ENCODE peak calls at places on chromosomes 7 and 10, in four cellular contexts. One of them, this sample, is unnamed.

GRCh38 chr7:71131256-71131752 is 640 bp upstream of the GALNT17 start:
- DNase-seq in HepG2: no peak
- DNase-seq in WTC11: peak
- DNase-seq in K562: no peak
- DNase-seq in this sample: no peak

GRCh38 chr10:34689053-34689452 is 126.0 kb downstream of the PARD3 start:
- DNase-seq in K562: no peak
- DNase-seq in HepG2: no peak
- DNase-seq in WTC11: no peak
- DNase-seq in this sample: no peak

GRCh38 chr7:143013473-143013872 is 13.5 kb downstream of the OR9A2 start:
- DNase-seq in HepG2: no peak
- DNase-seq in WTC11: no peak
- DNase-seq in K562: no peak
- DNase-seq in this sample: no peak

GRCh38 chr10:129742742-129743550 is 221.1 kb downstream of the EBF3 start:
- DNase-seq in WTC11: peak
- DNase-seq in K562: no peak
- DNase-seq in HepG2: no peak
- DNase-seq in this sample: no peak

GRCh38 chr10:112261281-112261822 is 21.8 kb upstream of the TECTB start:
- DNase-seq in WTC11: no peak
- DNase-seq in K562: no peak
- DNase-seq in HepG2: peak
- DNase-seq in this sample: no peak

GRCh38 chr10:51588984-51589383 is 110.4 kb downstream of the CSTF2T start:
- DNase-seq in K562: no peak
- DNase-seq in HepG2: no peak
- DNase-seq in WTC11: no peak
- DNase-seq in this sample: no peak

GRCh38 chr10:91416339-91416868 is 6.3 kb downstream of the HECTD2 start:
- DNase-seq in HepG2: no peak
- DNase-seq in WTC11: no peak
- DNase-seq in K562: no peak
- DNase-seq in this sample: no peak

GRCh38 chr7:33926535-33926934 is 21.2 kb downstream of the BMPER start:
- DNase-seq in WTC11: no peak
- DNase-seq in HepG2: no peak
- DNase-seq in K562: no peak
- DNase-seq in this sample: no peak

GRCh38 chr7:73521636-73522080 is 435 bp downstream of the BAZ1B start:
- DNase-seq in WTC11: peak
- DNase-seq in HepG2: peak
- DNase-seq in K562: peak
- DNase-seq in this sample: no peak

GRCh38 chr7:25656581-25657026 is 428.3 kb upstream of the NPVF start:
- DNase-seq in K562: no peak
- DNase-seq in WTC11: no peak
- DNase-seq in HepG2: no peak
- DNase-seq in this sample: no peak

GRCh38 chr10:91800192-91800591 is 2.0 kb downstream of the TNKS2 start:
- DNase-seq in HepG2: no peak
- DNase-seq in K562: no peak
- DNase-seq in WTC11: no peak
- DNase-seq in this sample: no peak

GRCh38 chr7:106283831-106284515 is 810 bp downstream of the NAMPT start:
- DNase-seq in K562: peak
- DNase-seq in WTC11: no peak
- DNase-seq in HepG2: peak
- DNase-seq in this sample: no peak

GRCh38 chr7:139994356-139994755 is 68.4 kb downstream of the PARP12 start:
- DNase-seq in HepG2: no peak
- DNase-seq in K562: no peak
- DNase-seq in WTC11: no peak
- DNase-seq in this sample: no peak

GRCh38 chr7:150897502-150898474 is 45.5 kb downstream of the AOC1 start:
- DNase-seq in HepG2: no peak
- DNase-seq in WTC11: no peak
- DNase-seq in K562: peak
- DNase-seq in this sample: no peak
- TF ChIP-seq NR2C2 in HepG2: no peak
- TF ChIP-seq NR2C2 in WTC11: no peak
- TF ChIP-seq NR2C2 in K562: no peak
- TF ChIP-seq NR2C2 in this sample: no peak

DNA sequence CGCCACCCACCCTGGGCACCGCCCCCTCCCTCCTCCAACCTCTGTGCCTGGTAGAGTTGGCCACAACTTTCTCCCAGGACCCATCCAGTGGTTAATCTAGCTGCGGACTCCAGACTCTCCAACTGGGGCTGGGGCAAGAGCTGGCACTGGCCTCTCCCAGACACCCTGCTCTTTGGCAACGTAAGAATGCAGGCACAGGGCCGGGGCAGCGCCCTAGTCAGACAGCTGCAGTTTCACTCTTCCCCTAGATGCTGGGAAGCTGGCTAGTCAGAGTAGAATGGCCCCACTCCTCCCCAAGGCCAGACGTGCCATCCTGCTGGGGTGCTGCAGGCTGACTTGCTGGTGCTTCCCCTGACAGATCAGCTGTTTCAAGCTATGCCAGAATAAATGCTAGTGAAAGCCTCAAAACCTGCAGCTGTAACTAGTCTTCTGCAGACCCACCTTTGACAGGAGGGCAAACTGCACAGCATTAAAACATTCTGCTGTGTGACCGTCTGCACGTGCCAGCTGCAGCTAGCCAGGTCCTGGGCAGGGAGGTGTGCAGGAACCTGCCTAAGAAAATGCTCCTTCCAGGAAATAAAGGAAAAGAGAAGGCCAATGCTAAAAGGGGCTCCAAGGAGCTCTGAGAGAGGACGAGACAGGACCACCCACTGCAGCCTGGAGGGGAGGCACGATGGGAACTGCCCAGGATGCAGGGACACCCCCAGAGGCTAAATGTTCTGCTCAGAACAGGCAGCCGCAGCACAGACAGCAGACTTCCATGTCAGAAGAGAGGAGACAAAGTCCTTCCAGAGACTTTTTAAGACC is 21.9 kb downstream of the HSPA12A start:
- DNase-seq in WTC11: no peak
- DNase-seq in K562: no peak
- DNase-seq in HepG2: peak
- DNase-seq in this sample: no peak
- TF ChIP-seq USF2 in WTC11: no peak
- TF ChIP-seq USF2 in K562: no peak
- TF ChIP-seq USF2 in HepG2: no peak
- TF ChIP-seq USF2 in this sample: no peak

GRCh38 chr7:115097175-115097671 is 175.3 kb downstream of the MDFIC start:
- DNase-seq in HepG2: peak
- DNase-seq in WTC11: no peak
- DNase-seq in K562: no peak
- DNase-seq in this sample: no peak
- TF ChIP-seq NR2C2 in HepG2: no peak
- TF ChIP-seq NR2C2 in WTC11: no peak
- TF ChIP-seq NR2C2 in K562: no peak
- TF ChIP-seq NR2C2 in this sample: no peak

GRCh38 chr10:117373848-117374505 is 1.3 kb downstream of the PDZD8 start:
- DNase-seq in WTC11: no peak
- DNase-seq in HepG2: no peak
- DNase-seq in K562: peak
- DNase-seq in this sample: no peak
- TF ChIP-seq USF2 in WTC11: no peak
- TF ChIP-seq USF2 in HepG2: no peak
- TF ChIP-seq USF2 in K562: no peak
- TF ChIP-seq USF2 in this sample: no peak

GRCh38 chr10:32207544-32207943 is 139.4 kb downstream of the EPC1 start:
- DNase-seq in K562: peak
- DNase-seq in HepG2: peak
- DNase-seq in WTC11: peak
- DNase-seq in this sample: no peak
- TF ChIP-seq NR2C2 in K562: no peak
- TF ChIP-seq NR2C2 in HepG2: no peak
- TF ChIP-seq NR2C2 in WTC11: no peak
- TF ChIP-seq NR2C2 in this sample: no peak

DNA sequence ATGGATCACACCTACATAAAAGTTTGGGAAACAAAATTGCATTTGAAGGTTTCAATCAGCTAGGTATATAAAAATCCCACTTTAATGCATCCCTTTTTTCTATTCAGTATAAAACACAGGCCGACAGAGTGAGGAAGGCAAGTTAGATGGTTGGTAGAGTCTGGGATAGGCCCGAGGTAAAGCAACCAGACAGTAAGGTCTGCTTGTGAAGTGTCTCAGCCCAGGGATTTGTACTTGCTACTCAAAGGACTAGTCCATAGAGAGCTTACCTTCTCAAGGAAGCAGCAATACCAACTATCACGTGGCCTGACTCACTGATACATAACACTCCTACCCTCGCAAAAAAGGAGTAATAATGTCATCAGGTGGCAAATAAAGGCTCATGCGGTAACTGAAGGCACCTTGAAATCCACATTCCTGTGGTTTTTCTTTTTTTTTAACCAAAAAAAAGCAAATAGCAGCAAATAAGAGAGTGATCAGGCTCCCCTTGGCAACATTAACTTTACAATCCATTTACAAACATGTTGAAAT is 56.2 kb upstream of the ATP6V0A4 start:
- DNase-seq in HepG2: no peak
- DNase-seq in K562: no peak
- DNase-seq in WTC11: no peak
- DNase-seq in this sample: no peak
- TF ChIP-seq USF2 in HepG2: no peak
- TF ChIP-seq USF2 in K562: no peak
- TF ChIP-seq USF2 in WTC11: no peak
- TF ChIP-seq USF2 in this sample: no peak

GRCh38 chr10:78146200-78146599 is 112.5 kb downstream of the RPS24 start:
- DNase-seq in WTC11: no peak
- DNase-seq in HepG2: no peak
- DNase-seq in K562: no peak
- DNase-seq in this sample: no peak

GRCh38 chr10:78147202-78147601 is 113.5 kb downstream of the RPS24 start:
- DNase-seq in WTC11: no peak
- DNase-seq in K562: no peak
- DNase-seq in HepG2: no peak
- DNase-seq in this sample: no peak

GRCh38 chr10:78148564-78148963 is 114.9 kb downstream of the RPS24 start:
- DNase-seq in HepG2: no peak
- DNase-seq in WTC11: no peak
- DNase-seq in K562: no peak
- DNase-seq in this sample: no peak

GRCh38 chr10:78150756-78151155 is 117.1 kb downstream of the RPS24 start:
- DNase-seq in HepG2: no peak
- DNase-seq in K562: no peak
- DNase-seq in WTC11: no peak
- DNase-seq in this sample: no peak

DNA sequence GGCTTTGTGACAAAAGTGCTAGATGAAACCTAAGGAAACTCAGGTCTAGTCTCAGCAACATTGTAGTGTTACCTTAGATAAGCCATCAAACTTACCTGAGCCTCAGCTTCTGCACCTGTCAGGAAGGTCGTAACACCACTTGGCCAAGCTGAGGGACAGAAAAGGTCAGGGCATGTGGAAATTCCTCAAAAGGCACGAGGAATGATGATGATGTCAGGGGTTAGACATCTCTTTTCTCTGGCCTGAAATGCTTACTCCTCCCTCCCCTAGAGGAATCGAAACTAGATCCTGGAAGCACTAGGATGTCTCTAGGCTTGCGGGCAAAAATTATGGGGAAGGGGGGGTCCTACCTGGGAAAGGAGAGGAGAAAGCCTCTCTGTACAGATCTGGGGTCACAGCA is 115.5 kb downstream of the RPS24 start:
- DNase-seq in WTC11: no peak
- DNase-seq in K562: no peak
- DNase-seq in HepG2: no peak
- DNase-seq in this sample: no peak
- TF ChIP-seq NR2C2 in WTC11: no peak
- TF ChIP-seq NR2C2 in K562: no peak
- TF ChIP-seq NR2C2 in HepG2: no peak
- TF ChIP-seq NR2C2 in this sample: no peak

DNA sequence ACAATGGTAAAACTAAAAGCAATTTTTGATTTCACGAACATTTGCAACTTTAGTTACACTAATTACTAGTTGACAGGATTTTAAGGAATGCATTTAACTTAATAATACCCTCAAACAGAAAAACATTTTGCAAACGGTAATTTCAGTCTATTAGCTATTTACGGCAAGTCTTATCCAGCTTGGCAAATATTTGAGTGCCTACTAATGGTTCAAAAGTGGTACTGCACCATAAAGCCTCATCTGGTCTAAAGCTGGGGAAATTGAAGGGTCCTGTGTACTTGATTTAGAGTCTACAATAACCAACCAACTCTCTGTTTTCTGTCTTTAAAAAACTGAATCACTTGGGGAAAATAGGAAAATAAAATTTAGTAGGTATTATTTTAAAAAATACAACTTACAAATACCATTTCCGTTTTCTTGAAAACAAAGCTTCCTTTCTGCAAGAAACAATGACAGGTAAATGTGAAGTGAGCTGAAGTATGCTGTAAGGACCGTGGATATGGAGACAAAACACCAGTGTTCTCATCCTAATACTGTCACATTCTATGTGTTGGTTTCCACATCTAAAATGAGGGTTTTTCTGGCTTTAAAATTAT is 142.3 kb downstream of the VPS50 start:
- DNase-seq in K562: peak
- DNase-seq in HepG2: peak
- DNase-seq in WTC11: no peak
- DNase-seq in this sample: no peak
- TF ChIP-seq USF2 in K562: no peak
- TF ChIP-seq USF2 in HepG2: no peak
- TF ChIP-seq USF2 in WTC11: no peak
- TF ChIP-seq USF2 in this sample: no peak

GRCh38 chr10:63487990-63488389 is 22.2 kb upstream of the JMJD1C start:
- DNase-seq in HepG2: peak
- DNase-seq in WTC11: no peak
- DNase-seq in K562: no peak
- DNase-seq in this sample: no peak
- TF ChIP-seq NR2C2 in HepG2: no peak
- TF ChIP-seq NR2C2 in WTC11: no peak
- TF ChIP-seq NR2C2 in K562: no peak
- TF ChIP-seq NR2C2 in this sample: no peak

This sample was measured in GM12878.